ENCODE peak calls at places on chromosomes 13 and 19, in ten cellular contexts. One of them, this sample, is unnamed.

GRCh38 chr19:41373993-41374392 is 2.3 kb upstream of the TMEM91 start:
- DNase-seq in sigmoid colon: peak; percentile 97
- DNase-seq in esophagus squamous epithelium: no peak
- DNase-seq in breast epithelium: peak; percentile 89
- DNase-seq in IMR-90: peak; percentile 92
- DNase-seq in heart left ventricle: peak; percentile 92
- DNase-seq in body of pancreas: peak; percentile 89
- DNase-seq in A549: no peak
- DNase-seq in right lobe of liver: no peak
- DNase-seq in HepG2: no peak
- DNase-seq in this sample: peak; percentile 89

GRCh38 chr13:68713394-68713793 is 1394.2 kb upstream of the ATXN8OS start:
- DNase-seq in IMR-90: no peak
- DNase-seq in body of pancreas: no peak
- DNase-seq in sigmoid colon: no peak
- DNase-seq in esophagus squamous epithelium: no peak
- DNase-seq in breast epithelium: no peak
- DNase-seq in A549: no peak
- DNase-seq in right lobe of liver: no peak
- DNase-seq in heart left ventricle: no peak
- DNase-seq in HepG2: no peak
- DNase-seq in this sample: no peak

GRCh38 chr19:2149980-2150793 is 1.2 kb downstream of the AP3D1 start:
- DNase-seq in body of pancreas: peak; percentile 40
- DNase-seq in right lobe of liver: no peak
- DNase-seq in A549: no peak
- DNase-seq in esophagus squamous epithelium: no peak
- DNase-seq in sigmoid colon: no peak
- DNase-seq in breast epithelium: no peak
- DNase-seq in IMR-90: peak; percentile 23
- DNase-seq in heart left ventricle: no peak
- DNase-seq in HepG2: no peak
- DNase-seq in this sample: peak; percentile 64

GRCh38 chr19:47231215-47232054 is 436 bp upstream of the BBC3 start:
- DNase-seq in right lobe of liver: peak; percentile 95
- DNase-seq in breast epithelium: peak; percentile 85
- DNase-seq in HepG2: peak; percentile 88
- DNase-seq in esophagus squamous epithelium: peak; percentile 51
- DNase-seq in heart left ventricle: peak; percentile 95
- DNase-seq in sigmoid colon: peak; percentile 95
- DNase-seq in A549: peak; percentile 72
- DNase-seq in IMR-90: peak; percentile 90
- DNase-seq in body of pancreas: peak; percentile 92
- DNase-seq in this sample: peak; percentile 89

GRCh38 chr13:97072297-97072696 is 78.0 kb upstream of the OXGR1 start:
- DNase-seq in right lobe of liver: no peak
- DNase-seq in A549: no peak
- DNase-seq in esophagus squamous epithelium: no peak
- DNase-seq in IMR-90: no peak
- DNase-seq in sigmoid colon: no peak
- DNase-seq in body of pancreas: no peak
- DNase-seq in breast epithelium: no peak
- DNase-seq in HepG2: no peak
- DNase-seq in heart left ventricle: no peak
- DNase-seq in this sample: no peak

GRCh38 chr19:43560687-43561086 is 14.6 kb downstream of the XRCC1 start:
- DNase-seq in IMR-90: peak; percentile 52
- DNase-seq in HepG2: peak; percentile 19
- DNase-seq in A549: peak; percentile 62
- DNase-seq in breast epithelium: no peak
- DNase-seq in sigmoid colon: no peak
- DNase-seq in body of pancreas: no peak
- DNase-seq in esophagus squamous epithelium: no peak
- DNase-seq in heart left ventricle: no peak
- DNase-seq in right lobe of liver: no peak
- DNase-seq in this sample: no peak

GRCh38 chr19:43786665-43787064 is 5.9 kb upstream of the KCNN4 start:
- DNase-seq in A549: no peak
- DNase-seq in esophagus squamous epithelium: no peak
- DNase-seq in heart left ventricle: no peak
- DNase-seq in breast epithelium: no peak
- DNase-seq in IMR-90: no peak
- DNase-seq in HepG2: no peak
- DNase-seq in body of pancreas: no peak
- DNase-seq in right lobe of liver: no peak
- DNase-seq in sigmoid colon: no peak
- DNase-seq in this sample: no peak

GRCh38 chr13:35157143-35157755 is 215.2 kb downstream of the NBEA start:
- DNase-seq in A549: peak; percentile 17
- DNase-seq in esophagus squamous epithelium: no peak
- DNase-seq in IMR-90: peak; percentile 50
- DNase-seq in HepG2: peak; percentile 31
- DNase-seq in right lobe of liver: no peak
- DNase-seq in heart left ventricle: no peak
- DNase-seq in body of pancreas: peak; percentile 19
- DNase-seq in breast epithelium: no peak
- DNase-seq in sigmoid colon: no peak
- DNase-seq in this sample: peak; percentile 44

GRCh38 chr13:78610381-78610883 is 7.1 kb upstream of the POU4F1 start:
- DNase-seq in body of pancreas: no peak
- DNase-seq in IMR-90: peak; percentile 49
- DNase-seq in heart left ventricle: no peak
- DNase-seq in breast epithelium: no peak
- DNase-seq in HepG2: no peak
- DNase-seq in esophagus squamous epithelium: no peak
- DNase-seq in right lobe of liver: no peak
- DNase-seq in A549: no peak
- DNase-seq in sigmoid colon: no peak
- DNase-seq in this sample: no peak

GRCh38 chr13:75305057-75305456 is 176.9 kb downstream of the TBC1D4 start:
- DNase-seq in esophagus squamous epithelium: no peak
- DNase-seq in A549: no peak
- DNase-seq in IMR-90: no peak
- DNase-seq in breast epithelium: no peak
- DNase-seq in body of pancreas: no peak
- DNase-seq in sigmoid colon: no peak
- DNase-seq in right lobe of liver: no peak
- DNase-seq in HepG2: no peak
- DNase-seq in heart left ventricle: no peak
- DNase-seq in this sample: peak; percentile 90

GRCh38 chr19:1312732-1313694 is 27.3 kb downstream of the EFNA2 start:
- DNase-seq in sigmoid colon: no peak
- DNase-seq in right lobe of liver: no peak
- DNase-seq in HepG2: no peak
- DNase-seq in A549: peak; percentile 88
- DNase-seq in breast epithelium: no peak
- DNase-seq in heart left ventricle: no peak
- DNase-seq in esophagus squamous epithelium: no peak
- DNase-seq in body of pancreas: no peak
- DNase-seq in IMR-90: peak; percentile 58
- DNase-seq in this sample: no peak

GRCh38 chr19:11551603-11552235 is 7.3 kb downstream of the ELOF1 start:
- DNase-seq in breast epithelium: no peak
- DNase-seq in heart left ventricle: peak; percentile 65
- DNase-seq in HepG2: no peak
- DNase-seq in sigmoid colon: peak; percentile 90
- DNase-seq in A549: no peak
- DNase-seq in right lobe of liver: no peak
- DNase-seq in esophagus squamous epithelium: no peak
- DNase-seq in IMR-90: no peak
- DNase-seq in body of pancreas: no peak
- DNase-seq in this sample: no peak

GRCh38 chr19:55473613-55474012 is 2.8 kb upstream of the ZNF628 start:
- DNase-seq in sigmoid colon: no peak
- DNase-seq in body of pancreas: no peak
- DNase-seq in heart left ventricle: no peak
- DNase-seq in breast epithelium: no peak
- DNase-seq in A549: no peak
- DNase-seq in HepG2: no peak
- DNase-seq in IMR-90: no peak
- DNase-seq in right lobe of liver: no peak
- DNase-seq in esophagus squamous epithelium: no peak
- DNase-seq in this sample: no peak

GRCh38 chr13:114149774-114150740 is 17.6 kb upstream of the RASA3 start:
- DNase-seq in body of pancreas: no peak
- DNase-seq in A549: no peak
- DNase-seq in breast epithelium: no peak
- DNase-seq in esophagus squamous epithelium: no peak
- DNase-seq in heart left ventricle: no peak
- DNase-seq in sigmoid colon: no peak
- DNase-seq in IMR-90: no peak
- DNase-seq in HepG2: no peak
- DNase-seq in right lobe of liver: peak; percentile 53
- DNase-seq in this sample: no peak

GRCh38 chr13:53141336-53141735 is 112.7 kb downstream of the OLFM4 start:
- DNase-seq in HepG2: no peak
- DNase-seq in IMR-90: no peak
- DNase-seq in A549: no peak
- DNase-seq in sigmoid colon: no peak
- DNase-seq in breast epithelium: no peak
- DNase-seq in esophagus squamous epithelium: no peak
- DNase-seq in heart left ventricle: no peak
- DNase-seq in body of pancreas: no peak
- DNase-seq in right lobe of liver: no peak
- DNase-seq in this sample: no peak

GRCh38 chr19:48361912-48362311 is 1.8 kb downstream of the TMEM143 start:
- DNase-seq in heart left ventricle: no peak
- DNase-seq in esophagus squamous epithelium: no peak
- DNase-seq in body of pancreas: no peak
- DNase-seq in breast epithelium: no peak
- DNase-seq in A549: no peak
- DNase-seq in sigmoid colon: no peak
- DNase-seq in right lobe of liver: no peak
- DNase-seq in IMR-90: no peak
- DNase-seq in HepG2: no peak
- DNase-seq in this sample: no peak

GRCh38 chr19:4692275-4693077 is 22.3 kb upstream of the MYDGF start:
- DNase-seq in HepG2: no peak
- DNase-seq in A549: no peak
- DNase-seq in body of pancreas: no peak
- DNase-seq in esophagus squamous epithelium: no peak
- DNase-seq in IMR-90: no peak
- DNase-seq in sigmoid colon: no peak
- DNase-seq in heart left ventricle: no peak
- DNase-seq in right lobe of liver: no peak
- DNase-seq in breast epithelium: no peak
- DNase-seq in this sample: no peak

GRCh38 chr19:4695224-4695731 is 25.1 kb upstream of the MYDGF start:
- DNase-seq in esophagus squamous epithelium: no peak
- DNase-seq in A549: no peak
- DNase-seq in HepG2: no peak
- DNase-seq in IMR-90: no peak
- DNase-seq in body of pancreas: no peak
- DNase-seq in breast epithelium: peak; percentile 66
- DNase-seq in heart left ventricle: no peak
- DNase-seq in right lobe of liver: peak; percentile 90
- DNase-seq in sigmoid colon: no peak
- DNase-seq in this sample: no peak

GRCh38 chr19:4693078-4693350 is 22.9 kb upstream of the MYDGF start:
- DNase-seq in esophagus squamous epithelium: no peak
- DNase-seq in breast epithelium: no peak
- DNase-seq in heart left ventricle: no peak
- DNase-seq in IMR-90: no peak
- DNase-seq in right lobe of liver: no peak
- DNase-seq in sigmoid colon: no peak
- DNase-seq in body of pancreas: no peak
- DNase-seq in A549: no peak
- DNase-seq in HepG2: no peak
- DNase-seq in this sample: no peak

GRCh38 chr19:4693471-4694121 is 23.5 kb upstream of the MYDGF start:
- DNase-seq in IMR-90: no peak
- DNase-seq in sigmoid colon: no peak
- DNase-seq in esophagus squamous epithelium: no peak
- DNase-seq in heart left ventricle: no peak
- DNase-seq in right lobe of liver: no peak
- DNase-seq in breast epithelium: no peak
- DNase-seq in body of pancreas: no peak
- DNase-seq in HepG2: no peak
- DNase-seq in A549: no peak
- DNase-seq in this sample: no peak

GRCh38 chr19:4694211-4694987 is 24.3 kb upstream of the MYDGF start:
- DNase-seq in heart left ventricle: peak; percentile 79
- DNase-seq in IMR-90: peak; percentile 94
- DNase-seq in sigmoid colon: peak; percentile 88
- DNase-seq in HepG2: no peak
- DNase-seq in body of pancreas: no peak
- DNase-seq in esophagus squamous epithelium: peak; percentile 26
- DNase-seq in right lobe of liver: peak; percentile 95
- DNase-seq in breast epithelium: peak; percentile 93
- DNase-seq in A549: peak; percentile 93
- DNase-seq in this sample: no peak
- TF ChIP-seq POLR2A in heart left ventricle: no peak
- TF ChIP-seq POLR2A in IMR-90: no peak
- TF ChIP-seq POLR2A in sigmoid colon: no peak
- TF ChIP-seq POLR2A in HepG2: no peak
- TF ChIP-seq POLR2A in body of pancreas: no peak
- TF ChIP-seq POLR2A in esophagus squamous epithelium: no peak
- TF ChIP-seq POLR2A in right lobe of liver: peak; percentile 40
- TF ChIP-seq POLR2A in breast epithelium: peak; percentile 14
- TF ChIP-seq POLR2A in A549: no peak
- TF ChIP-seq POLR2A in this sample: no peak

GRCh38 chr19:40282920-40283319 is 2.2 kb downstream of the AKT2 start:
- DNase-seq in body of pancreas: no peak
- DNase-seq in HepG2: no peak
- DNase-seq in IMR-90: peak; percentile 22
- DNase-seq in esophagus squamous epithelium: no peak
- DNase-seq in A549: no peak
- DNase-seq in sigmoid colon: peak; percentile 37
- DNase-seq in heart left ventricle: no peak
- DNase-seq in breast epithelium: no peak
- DNase-seq in right lobe of liver: no peak
- DNase-seq in this sample: no peak
- H3K4me1 ChIP-seq in body of pancreas: peaks cover 69% of the 10 kb centered on the region
- H3K4me1 ChIP-seq in HepG2: peaks cover 73% of the 10 kb centered on the region
- H3K4me1 ChIP-seq in IMR-90: peaks cover 32% of the 10 kb centered on the region
- H3K4me1 ChIP-seq in esophagus squamous epithelium: peaks cover 37% of the 10 kb centered on the region
- H3K4me1 ChIP-seq in A549: peaks cover 17% of the 10 kb centered on the region
- H3K4me1 ChIP-seq in sigmoid colon: peaks cover 74% of the 10 kb centered on the region
- H3K4me1 ChIP-seq in heart left ventricle: peaks cover 69% of the 10 kb centered on the region
- H3K4me1 ChIP-seq in breast epithelium: peaks cover 14% of the 10 kb centered on the region
- H3K4me1 ChIP-seq in right lobe of liver: peaks cover 60% of the 10 kb centered on the region
- H3K4me1 ChIP-seq in this sample: peaks cover 77% of the 10 kb centered on the region

GRCh38 chr13:83881917-83882625 is at the start of gene SLITRK1:
- DNase-seq in sigmoid colon: no peak
- DNase-seq in esophagus squamous epithelium: no peak
- DNase-seq in A549: no peak
- DNase-seq in heart left ventricle: no peak
- DNase-seq in body of pancreas: peak; percentile 89
- DNase-seq in breast epithelium: peak; percentile 62
- DNase-seq in right lobe of liver: peak; percentile 52
- DNase-seq in IMR-90: peak; percentile 19
- DNase-seq in HepG2: no peak
- DNase-seq in this sample: peak; percentile 66
- H3K4me3 ChIP-seq in sigmoid colon: no peak within 1 kb of the TSS
- H3K4me3 ChIP-seq in esophagus squamous epithelium: no peak within 1 kb of the TSS
- H3K4me3 ChIP-seq in A549: peak within 1 kb of the TSS; percentile 22
- H3K4me3 ChIP-seq in heart left ventricle: no peak within 1 kb of the TSS
- H3K4me3 ChIP-seq in body of pancreas: peak within 1 kb of the TSS; percentile 35
- H3K4me3 ChIP-seq in breast epithelium: no peak within 1 kb of the TSS
- H3K4me3 ChIP-seq in right lobe of liver: no peak within 1 kb of the TSS
- H3K4me3 ChIP-seq in IMR-90: peak within 1 kb of the TSS; percentile 31
- H3K4me3 ChIP-seq in HepG2: no peak within 1 kb of the TSS
- H3K4me3 ChIP-seq in this sample: no peak within 1 kb of the TSS

GRCh38 chr13:72782717-72783116 is 784 bp downstream of the PIBF1 start:
- DNase-seq in heart left ventricle: no peak
- DNase-seq in body of pancreas: no peak
- DNase-seq in sigmoid colon: no peak
- DNase-seq in HepG2: no peak
- DNase-seq in IMR-90: peak; percentile 10
- DNase-seq in esophagus squamous epithelium: no peak
- DNase-seq in breast epithelium: no peak
- DNase-seq in right lobe of liver: no peak
- DNase-seq in A549: no peak
- DNase-seq in this sample: no peak

GRCh38 chr13:72781461-72782439 is at the start of the genes DIS3 and PIBF1:
- DNase-seq in right lobe of liver: peak; percentile 99
- DNase-seq in breast epithelium: peak; percentile 95
- DNase-seq in IMR-90: peak; percentile 98
- DNase-seq in HepG2: peak; percentile 97
- DNase-seq in body of pancreas: peak; percentile 97
- DNase-seq in esophagus squamous epithelium: peak; percentile 83
- DNase-seq in A549: peak; percentile 86
- DNase-seq in sigmoid colon: peak; percentile 98
- DNase-seq in heart left ventricle: peak; percentile 97
- DNase-seq in this sample: peak; percentile 99
- TF ChIP-seq POLR2A in right lobe of liver: peak; percentile 91
- TF ChIP-seq POLR2A in breast epithelium: peak; percentile 26
- TF ChIP-seq POLR2A in IMR-90: peak; percentile 91
- TF ChIP-seq POLR2A in HepG2: peak; percentile 74
- TF ChIP-seq POLR2A in body of pancreas: peak; percentile 93
- TF ChIP-seq POLR2A in esophagus squamous epithelium: peak; percentile 81
- TF ChIP-seq POLR2A in A549: peak; percentile 46
- TF ChIP-seq POLR2A in sigmoid colon: peak; percentile 38
- TF ChIP-seq POLR2A in heart left ventricle: peak; percentile 49
- TF ChIP-seq POLR2A in this sample: no peak